ENCODE peak calls at places on chromosomes 4 and X, in four cellular contexts. One of them, this sample, is unnamed.

GRCh38 chr4:110032603-110033002 is 119.9 kb downstream of the EGF start:
- DNase-seq in GM12878: no peak
- DNase-seq in K562: no peak
- DNase-seq in HepG2: no peak
- DNase-seq in this sample: no peak

GRCh38 chr4:8015512-8015911 is 75.9 kb upstream of the AFAP1 start:
- DNase-seq in HepG2: no peak
- DNase-seq in K562: peak; percentile 12
- DNase-seq in GM12878: no peak
- DNase-seq in this sample: peak; percentile 53

GRCh38 chrX:46459603-46460002 is 85.6 kb downstream of the ZNF674 start:
- DNase-seq in HepG2: no peak
- DNase-seq in GM12878: no peak
- DNase-seq in K562: no peak
- DNase-seq in this sample: no peak

GRCh38 chr4:145626623-145626982 is 7.4 kb downstream of the MMAA start:
- DNase-seq in K562: no peak
- DNase-seq in GM12878: no peak
- DNase-seq in HepG2: no peak
- DNase-seq in this sample: no peak

GRCh38 chr4:140135529-140136021 is 18.4 kb downstream of the MAML3 start:
- DNase-seq in K562: peak; percentile 8
- DNase-seq in HepG2: no peak
- DNase-seq in GM12878: no peak
- DNase-seq in this sample: peak; percentile 17

GRCh38 chr4:126604273-126604867 is 1028.4 kb upstream of the INTU start:
- DNase-seq in GM12878: no peak
- DNase-seq in HepG2: peak; percentile 18
- DNase-seq in K562: peak; percentile 60
- DNase-seq in this sample: peak; percentile 54

GRCh38 chrX:121307441-121307840 is 260.0 kb downstream of the GLUD2 start:
- DNase-seq in K562: no peak
- DNase-seq in GM12878: peak; percentile 63
- DNase-seq in HepG2: no peak
- DNase-seq in this sample: no peak

GRCh38 chrX:9310596-9310995 is 154.3 kb upstream of the TBL1X start:
- DNase-seq in K562: no peak
- DNase-seq in GM12878: no peak
- DNase-seq in HepG2: no peak
- DNase-seq in this sample: no peak

GRCh38 chr4:15162465-15163283 is 160.4 kb downstream of the CPEB2 start:
- DNase-seq in K562: peak; percentile 27
- DNase-seq in HepG2: peak; percentile 15
- DNase-seq in GM12878: no peak
- DNase-seq in this sample: no peak

DNA sequence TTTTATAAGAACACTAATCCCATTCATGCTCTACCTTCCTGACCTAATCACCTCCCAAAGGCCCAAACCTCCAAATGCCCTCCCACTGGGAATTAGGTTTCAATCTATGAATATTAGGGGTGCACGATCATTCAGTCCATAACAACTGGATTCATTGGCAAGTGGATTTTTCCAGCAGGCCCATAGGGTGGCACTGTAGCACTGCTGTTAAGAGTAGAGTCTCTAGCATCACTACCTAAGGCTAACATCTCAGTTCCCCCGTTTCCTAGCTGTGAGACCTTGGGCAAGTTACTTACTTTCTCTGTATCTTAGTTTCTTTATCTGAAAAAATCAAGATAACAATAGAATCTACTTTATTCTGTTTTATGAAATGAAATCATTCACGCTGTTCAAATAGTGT is 315.8 kb downstream of the STIM2 start:
- DNase-seq in GM12878: no peak
- DNase-seq in HepG2: peak; percentile 14
- DNase-seq in K562: peak; percentile 18
- DNase-seq in this sample: peak; percentile 7
- TF ChIP-seq FOXM1 in GM12878: no peak
- TF ChIP-seq FOXM1 in HepG2: no peak
- TF ChIP-seq FOXM1 in K562: no peak
- TF ChIP-seq FOXM1 in this sample: no peak

GRCh38 chr4:21469438-21470032 is 479.0 kb downstream of the KCNIP4 start:
- DNase-seq in GM12878: no peak
- DNase-seq in K562: no peak
- DNase-seq in HepG2: peak; percentile 11
- DNase-seq in this sample: peak; percentile 6

GRCh38 chr4:21470531-21470930 is 478.0 kb downstream of the KCNIP4 start:
- DNase-seq in K562: no peak
- DNase-seq in GM12878: no peak
- DNase-seq in HepG2: no peak
- DNase-seq in this sample: no peak

DNA sequence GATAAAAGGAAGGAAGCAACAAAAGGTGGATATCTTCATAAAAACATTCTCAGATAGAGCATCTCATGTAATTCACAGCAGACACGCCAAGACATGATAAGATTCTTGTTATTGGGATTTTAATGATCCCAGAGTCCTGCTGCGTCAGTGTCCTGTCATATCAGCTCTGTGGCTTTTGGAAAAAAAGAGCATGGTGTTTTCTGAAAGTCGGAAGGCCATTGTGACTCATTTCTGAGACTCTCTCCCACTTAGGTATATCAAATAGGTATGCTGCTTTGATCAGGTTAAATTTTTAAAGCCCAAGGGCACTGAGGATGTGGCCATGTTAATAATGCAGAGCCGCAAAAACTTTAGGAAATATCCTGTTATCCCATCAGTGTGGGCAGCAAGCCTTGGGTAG is 481.0 kb downstream of the KCNIP4 start:
- DNase-seq in GM12878: no peak
- DNase-seq in K562: no peak
- DNase-seq in HepG2: no peak
- DNase-seq in this sample: no peak
- TF ChIP-seq FOXK2 in GM12878: no peak
- TF ChIP-seq FOXK2 in K562: no peak
- TF ChIP-seq FOXK2 in HepG2: no peak
- TF ChIP-seq FOXK2 in this sample: no peak

GRCh38 chrX:47514553-47515235 is 31.7 kb upstream of the ZNF41 start:
- DNase-seq in K562: no peak
- DNase-seq in GM12878: no peak
- DNase-seq in HepG2: no peak
- DNase-seq in this sample: no peak
- TF ChIP-seq FOXM1 in K562: no peak
- TF ChIP-seq FOXM1 in GM12878: no peak
- TF ChIP-seq FOXM1 in HepG2: no peak
- TF ChIP-seq FOXM1 in this sample: no peak

DNA sequence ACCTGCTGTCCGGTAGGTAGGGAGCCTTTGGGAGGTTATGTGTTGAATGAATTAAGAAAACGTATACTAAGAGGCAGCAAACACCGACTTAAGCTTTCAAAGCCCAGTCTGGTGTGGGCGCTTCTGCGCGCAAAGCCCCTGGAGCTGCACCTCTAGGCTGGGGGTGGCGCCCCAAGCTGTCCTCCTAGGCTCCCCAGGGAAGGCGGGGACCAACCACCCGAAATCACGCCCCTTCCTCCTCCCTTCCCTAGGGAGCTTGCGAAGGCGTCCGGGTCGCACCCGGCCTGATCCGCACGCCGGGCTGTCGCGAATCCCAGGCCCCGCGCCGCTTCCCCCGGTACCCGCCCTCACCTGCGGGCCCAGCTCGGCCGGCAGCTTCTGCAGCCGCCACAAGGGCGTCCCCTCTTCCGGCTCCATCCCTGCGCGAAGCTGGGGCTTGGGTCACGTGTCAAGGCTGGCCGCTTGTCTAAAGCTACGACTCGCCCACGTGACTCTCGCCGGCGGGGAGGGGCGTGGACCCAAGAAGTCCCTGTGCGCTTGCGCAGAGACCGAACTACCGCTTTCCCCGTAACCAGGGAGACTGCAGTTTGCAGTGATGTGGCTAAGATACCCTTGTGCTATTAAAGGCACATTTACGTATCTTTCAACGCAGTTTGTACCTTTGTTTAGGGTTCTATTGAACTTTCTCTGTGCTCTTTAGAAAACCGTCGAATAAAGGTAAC is at the start of gene COMMD8:
- DNase-seq in HepG2: peak; percentile 92
- DNase-seq in GM12878: peak; percentile 91
- DNase-seq in K562: peak; percentile 96
- DNase-seq in this sample: peak; percentile 90
- TF ChIP-seq FOXK2 in HepG2: no peak
- TF ChIP-seq FOXK2 in GM12878: no peak
- TF ChIP-seq FOXK2 in K562: peak; percentile 74
- TF ChIP-seq FOXK2 in this sample: no peak

GRCh38 chr4:147513051-147513450 is 32.2 kb downstream of the EDNRA start:
- DNase-seq in K562: no peak
- DNase-seq in GM12878: no peak
- DNase-seq in HepG2: no peak
- DNase-seq in this sample: no peak
- TF ChIP-seq FOXM1 in K562: no peak
- TF ChIP-seq FOXM1 in GM12878: no peak
- TF ChIP-seq FOXM1 in HepG2: no peak
- TF ChIP-seq FOXM1 in this sample: no peak

GRCh38 chrX:65871671-65872311 is 168.1 kb downstream of the VSIG4 start:
- DNase-seq in GM12878: peak; percentile 50
- DNase-seq in K562: peak; percentile 68
- DNase-seq in HepG2: peak; percentile 41
- DNase-seq in this sample: no peak
- TF ChIP-seq FOXK2 in GM12878: no peak
- TF ChIP-seq FOXK2 in K562: no peak
- TF ChIP-seq FOXK2 in HepG2: no peak
- TF ChIP-seq FOXK2 in this sample: no peak

GRCh38 chrX:97429101-97429500 is 545.4 kb downstream of the RPA4 start:
- DNase-seq in GM12878: no peak
- DNase-seq in HepG2: no peak
- DNase-seq in K562: no peak
- DNase-seq in this sample: no peak
- TF ChIP-seq FOXM1 in GM12878: no peak
- TF ChIP-seq FOXM1 in HepG2: no peak
- TF ChIP-seq FOXM1 in K562: no peak
- TF ChIP-seq FOXM1 in this sample: no peak

GRCh38 chrX:42175843-42176242 is 252.5 kb upstream of the CASK start:
- DNase-seq in HepG2: no peak
- DNase-seq in K562: no peak
- DNase-seq in GM12878: no peak
- DNase-seq in this sample: no peak

DNA sequence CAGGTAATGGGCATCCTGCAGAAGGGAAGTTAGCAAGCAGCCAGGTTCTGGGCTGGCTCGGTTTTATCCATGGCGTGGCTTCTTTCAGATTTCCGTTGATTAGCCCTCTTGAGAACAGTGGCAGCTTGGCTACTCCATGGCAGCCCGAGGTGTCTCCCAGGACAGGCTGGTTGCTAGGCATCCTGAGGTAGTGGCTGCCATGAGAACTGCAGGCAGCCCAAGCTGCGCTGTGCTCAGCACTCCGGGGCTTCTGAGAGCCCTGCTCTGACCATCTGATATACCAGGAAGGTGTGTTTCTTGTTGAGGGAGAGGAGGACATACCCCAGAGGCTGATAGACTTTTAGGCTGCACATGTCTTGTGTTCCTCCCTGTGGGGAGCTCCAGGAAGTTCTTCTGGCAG is 253.4 kb upstream of the CASK start:
- DNase-seq in K562: no peak
- DNase-seq in HepG2: no peak
- DNase-seq in GM12878: no peak
- DNase-seq in this sample: peak; percentile 43
- TF ChIP-seq FOXK2 in K562: no peak
- TF ChIP-seq FOXK2 in HepG2: no peak
- TF ChIP-seq FOXK2 in GM12878: no peak
- TF ChIP-seq FOXK2 in this sample: no peak

GRCh38 chr4:55781341-55781740 is 38.2 kb upstream of the EXOC1L start:
- DNase-seq in HepG2: no peak
- DNase-seq in GM12878: no peak
- DNase-seq in K562: no peak
- DNase-seq in this sample: no peak

GRCh38 chr4:55784747-55785146 is 34.8 kb upstream of the EXOC1L start:
- DNase-seq in K562: no peak
- DNase-seq in GM12878: no peak
- DNase-seq in HepG2: no peak
- DNase-seq in this sample: no peak

GRCh38 chr4:55781809-55782208 is 37.8 kb upstream of the EXOC1L start:
- DNase-seq in HepG2: no peak
- DNase-seq in GM12878: no peak
- DNase-seq in K562: no peak
- DNase-seq in this sample: no peak
- TF ChIP-seq FOXM1 in HepG2: no peak
- TF ChIP-seq FOXM1 in GM12878: no peak
- TF ChIP-seq FOXM1 in K562: no peak
- TF ChIP-seq FOXM1 in this sample: no peak

This sample was measured in HEK293T.